ENCODE peak calls at places on chromosomes 3 and 15, in nine cellular contexts. U is Panc1; D is CD8-positive, alpha-beta T cell; W is HCT116; O is mucosa of descending colon; Z is right lobe of liver; P is lower lobe of right lung; S is aorta; G is upper lobe of right lung. H is an unnamed sample.

GRCh38 chr3:113660901-113661300 is 35.5 kb downstream of the USF3 start:
- ATAC-seq in U (no peak), D (no peak), W (no peak), O (peak; percentile 5), Z (peak; percentile 9), P (no peak), S (no peak), G (no peak), H (peak; percentile 81)

GRCh38 chr3:19425825-19426224 is 277.5 kb downstream of the KCNH8 start:
- ATAC-seq in U (no peak), D (no peak), W (no peak), O (no peak), Z (no peak), P (no peak), S (no peak), G (no peak), H (no peak)

GRCh38 chr15:65044724-65045481 is at the start of gene SLC51B:
- ATAC-seq in U (no peak), D (no peak), W (no peak), O (peak; percentile 82), Z (peak; percentile 92), P (peak; percentile 92), S (no peak), G (peak; percentile 88), H (peak; percentile 84)

GRCh38 chr3:73827204-73827603 is 202.5 kb upstream of the PDZRN3 start:
- ATAC-seq in U (no peak), D (no peak), W (no peak), O (peak; percentile 49), Z (no peak), P (no peak), S (peak; percentile 28), G (no peak), H (no peak)

GRCh38 chr15:70091649-70092461 is 5.9 kb downstream of the TLE3 start:
- ATAC-seq in U (peak; percentile 68), D (no peak), W (no peak), O (peak; percentile 48), Z (peak; percentile 57), P (peak; percentile 22), S (no peak), G (peak; percentile 11), H (no peak)

GRCh38 chr15:100373037-100373896 is 31.5 kb upstream of the ADAMTS17 start:
- ATAC-seq in U (no peak), D (no peak), W (no peak), O (no peak), Z (peak; percentile 72), P (peak; percentile 47), S (peak; percentile 73), G (peak; percentile 46), H (peak; percentile 39)

GRCh38 chr15:40960926-40961325 is 7.7 kb downstream of the CHAC1 start:
- ATAC-seq in U (peak; percentile 37), D (no peak), W (peak; percentile 80), O (peak; percentile 98), Z (peak; percentile 13), P (peak; percentile 90), S (no peak), G (peak; percentile 91), H (no peak)

GRCh38 chr15:83340087-83340486 is 55.6 kb upstream of the BNC1 start:
- ATAC-seq in U (no peak), D (no peak), W (no peak), O (no peak), Z (no peak), P (no peak), S (no peak), G (no peak), H (no peak)

GRCh38 chr3:87052499-87053260 is 61.7 kb upstream of the VGLL3 start:
- ATAC-seq in U (no peak), D (no peak), W (no peak), O (no peak), Z (no peak), P (no peak), S (no peak), G (no peak), H (no peak)

GRCh38 chr15:89379818-89380217 is 45.2 kb upstream of the POLG start:
- ATAC-seq in U (no peak), D (no peak), W (no peak), O (no peak), Z (no peak), P (no peak), S (no peak), G (no peak), H (no peak)

GRCh38 chr3:127512256-127512655 is 78.3 kb downstream of the TPRA1 start:
- ATAC-seq in U (no peak), D (no peak), W (no peak), O (no peak), Z (no peak), P (no peak), S (no peak), G (no peak), H (no peak)

GRCh38 chr3:187919018-187919417 is 173.8 kb upstream of the BCL6 start:
- ATAC-seq in U (no peak), D (peak; percentile 85), W (no peak), O (peak; percentile 75), Z (peak; percentile 47), P (peak; percentile 50), S (no peak), G (peak; percentile 51), H (no peak)

GRCh38 chr15:88622605-88622975 is 1.4 kb downstream of the AEN start:
- ATAC-seq in U (no peak), D (no peak), W (no peak), O (no peak), Z (no peak), P (no peak), S (no peak), G (no peak), H (no peak)

GRCh38 chr3:190261015-190261414 is 61.2 kb downstream of the CLDN1 start:
- ATAC-seq in U (no peak), D (no peak), W (no peak), O (no peak), Z (no peak), P (no peak), S (peak; percentile 32), G (no peak), H (no peak)

GRCh38 chr3:112799946-112800345 is 46.7 kb downstream of the CD200R1L start:
- ATAC-seq in U (no peak), D (no peak), W (no peak), O (no peak), Z (no peak), P (no peak), S (no peak), G (no peak), H (no peak)

GRCh38 chr15:42705336-42705735 is 31.6 kb downstream of the CDAN1 start:
- ATAC-seq in U (no peak), D (no peak), W (no peak), O (no peak), Z (no peak), P (no peak), S (no peak), G (no peak), H (no peak)

GRCh38 chr3:482479-482878 is 285.9 kb downstream of the CHL1 start:
- ATAC-seq in U (no peak), D (no peak), W (no peak), O (no peak), Z (no peak), P (no peak), S (no peak), G (no peak), H (no peak)
- H3K9me3 ChIP-seq in U (no peaks in the 10 kb centered on the region), D (no peaks in the 10 kb centered on the region), W (peaks cover 10% of the 10 kb centered on the region), O (peaks cover 11% of the 10 kb centered on the region), Z (no peaks in the 10 kb centered on the region), P (no peaks in the 10 kb centered on the region), S (no peaks in the 10 kb centered on the region), G (no peaks in the 10 kb centered on the region), H (no peaks in the 10 kb centered on the region)

GRCh38 chr3:150409527-150410310 is 1.6 kb downstream of the TSC22D2 start:
- ATAC-seq in U (peak; percentile 17), D (peak; percentile 6), W (peak; percentile 34), O (peak; percentile 56), Z (peak; percentile 49), P (peak; percentile 77), S (peak; percentile 70), G (peak; percentile 64), H (peak; percentile 49)

GRCh38 chr3:150407818-150408231 is 273 bp upstream of the TSC22D2 start:
- ATAC-seq in U (no peak), D (no peak), W (no peak), O (no peak), Z (peak; percentile 14), P (no peak), S (peak; percentile 0), G (no peak), H (peak; percentile 8)

GRCh38 chr3:150408232-150409124 is at the start of gene TSC22D2:
- ATAC-seq in U (peak; percentile 86), D (peak; percentile 70), W (peak; percentile 79), O (peak; percentile 77), Z (peak; percentile 78), P (peak; percentile 92), S (peak; percentile 94), G (peak; percentile 85), H (peak; percentile 85)

GRCh38 chr3:150409125-150409526 is 1.0 kb downstream of the TSC22D2 start:
- ATAC-seq in U (peak; percentile 5), D (no peak), W (peak; percentile 2), O (no peak), Z (peak; percentile 1), P (no peak), S (peak; percentile 0), G (no peak), H (no peak)

GRCh38 chr3:150407051-150407817 is 864 bp upstream of the TSC22D2 start:
- ATAC-seq in U (no peak), D (no peak), W (no peak), O (no peak), Z (no peak), P (no peak), S (no peak), G (no peak), H (no peak)
- H3K4me3 ChIP-seq in U (peak overlapping the region; percentile 87), D (peak overlapping the region; percentile 67), W (peak overlapping the region; percentile 21), O (peak overlapping the region; percentile 4), Z (peak overlapping the region; percentile 86), P (peak overlapping the region; percentile 88), S (peak overlapping the region; percentile 76), G (peak overlapping the region; percentile 88), H (peak overlapping the region; percentile 90)

DNA sequence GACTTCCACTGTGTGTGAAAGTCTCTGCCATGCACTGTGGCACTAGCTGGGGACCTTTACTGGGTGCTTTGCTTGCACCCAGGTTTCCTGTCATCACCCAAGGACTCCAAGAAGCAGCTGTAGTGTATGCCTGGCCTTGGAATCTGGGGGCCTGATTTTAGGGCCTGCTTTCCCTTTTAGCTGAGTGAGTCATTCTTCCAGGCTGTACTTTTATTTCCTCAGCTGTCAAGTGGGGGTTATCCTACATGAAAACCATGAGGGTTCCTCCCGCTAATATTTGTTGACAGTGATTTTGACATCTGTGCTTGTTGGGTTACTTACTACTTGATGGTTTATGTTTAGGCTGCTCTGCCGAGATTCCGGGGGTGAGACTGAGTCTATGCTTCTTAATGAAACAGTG is 18.5 kb downstream of the GORASP1 start:
- ATAC-seq in U (no peak), D (no peak), W (no peak), O (no peak), Z (no peak), P (no peak), S (no peak), G (no peak), H (no peak)
- H3K36me3 ChIP-seq in U (no peaks in the 10 kb centered on the region), D (peaks cover 33% of the 10 kb centered on the region), W (no peaks in the 10 kb centered on the region), O (no peaks in the 10 kb centered on the region), Z (peaks cover 51% of the 10 kb centered on the region), P (peaks cover 99% of the 10 kb centered on the region), S (peaks cover 14% of the 10 kb centered on the region), G (peaks cover 94% of the 10 kb centered on the region), H (peaks cover 96% of the 10 kb centered on the region)

DNA sequence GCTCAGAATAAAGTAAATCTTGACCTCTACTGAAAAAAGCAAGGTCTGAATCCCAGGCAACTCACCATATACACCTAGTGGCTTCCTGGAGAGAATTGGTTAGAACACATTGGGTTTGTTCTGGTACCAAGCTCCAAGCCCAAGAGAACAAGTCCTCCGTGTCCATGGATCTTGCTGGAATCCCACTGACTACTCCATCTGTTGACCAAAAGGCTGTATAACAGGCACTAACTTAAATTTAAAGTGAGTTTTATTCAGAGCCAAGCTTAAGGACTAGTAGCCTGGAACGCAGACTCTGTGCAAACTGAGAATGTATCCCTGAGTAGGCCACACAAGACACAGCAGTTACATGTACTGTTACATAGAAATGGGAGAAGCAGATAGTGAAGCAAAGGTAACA is 342.1 kb upstream of the LRRC3B start:
- ATAC-seq in U (no peak), D (no peak), W (no peak), O (no peak), Z (no peak), P (no peak), S (no peak), G (no peak), H (no peak)
- H3K9me3 ChIP-seq in U (no peaks in the 10 kb centered on the region), D (no peaks in the 10 kb centered on the region), W (no peaks in the 10 kb centered on the region), O (peaks cover 36% of the 10 kb centered on the region), Z (no peaks in the 10 kb centered on the region), P (peaks cover 17% of the 10 kb centered on the region), S (peaks cover 11% of the 10 kb centered on the region), G (peaks cover 6% of the 10 kb centered on the region), H (no peaks in the 10 kb centered on the region)